ENCODE peak calls at places on chromosomes 4 and X, in six cellular contexts. B is EL; H is NCI-H1092 treated with DMSO at 0.1 percent for 48 hours; Q is effector memory CD8-positive, alpha-beta T cell; J is KBM-7; N is tibial artery. Y is an unnamed sample.

GRCh38 chrX:53251307-53251706 is 26.3 kb upstream of the KDM5C start:
- DNase-seq in B (peak), H (no peak), Q (no peak), J (no peak), N (no peak), Y (no peak)

GRCh38 chr4:126448093-126448820 is 1133.5 kb downstream of the FAT4 start:
- DNase-seq in B (no peak), H (no peak), Q (no peak), J (no peak), N (no peak), Y (no peak)

GRCh38 chr4:10085828-10086505 is 30.6 kb downstream of the WDR1 start:
- DNase-seq in B (no peak), H (no peak), Q (no peak), J (no peak), N (no peak), Y (no peak)

GRCh38 chr4:687048-687974 is 1.6 kb downstream of the SLC49A3 start:
- DNase-seq in B (peak), H (no peak), Q (no peak), J (no peak), N (peak), Y (no peak)

GRCh38 chr4:6287017-6287788 is 17.6 kb downstream of the WFS1 start:
- DNase-seq in B (no peak), H (no peak), Q (no peak), J (no peak), N (no peak), Y (no peak)

GRCh38 chrX:4710618-4711433 is 997.4 kb upstream of the PRKX start:
- DNase-seq in B (no peak), H (no peak), Q (no peak), J (peak), N (no peak), Y (peak)

GRCh38 chr4:40621592-40622512 is 7.8 kb downstream of the RBM47 start:
- DNase-seq in B (peak), H (no peak), Q (no peak), J (peak), N (peak), Y (no peak)

GRCh38 chr4:80788798-80789197 is 241.7 kb upstream of the BMP3 start:
- DNase-seq in B (no peak), H (no peak), Q (no peak), J (no peak), N (no peak), Y (no peak)

GRCh38 chr4:20916106-20916505 is 215.8 kb downstream of the PACRGL start:
- DNase-seq in B (no peak), H (no peak), Q (peak), J (no peak), N (no peak), Y (no peak)

GRCh38 chr4:160562661-160563060 is 1459.8 kb downstream of the RAPGEF2 start:
- DNase-seq in B (no peak), H (no peak), Q (no peak), J (no peak), N (no peak), Y (no peak)

GRCh38 chr4:96429657-96430056 is 589.8 kb downstream of the PDHA2 start:
- DNase-seq in B (no peak), H (no peak), Q (no peak), J (no peak), N (no peak), Y (no peak)

GRCh38 chrX:97021680-97022079 is 138.0 kb downstream of the RPA4 start:
- DNase-seq in B (peak), H (no peak), Q (no peak), J (peak), N (no peak), Y (no peak)

GRCh38 chr4:72326692-72327632 is 242.1 kb downstream of the ADAMTS3 start:
- DNase-seq in B (peak), H (peak), Q (no peak), J (peak), N (no peak), Y (peak)

GRCh38 chrX:87664381-87664780 is 146.8 kb downstream of the KLHL4 start:
- DNase-seq in B (no peak), H (no peak), Q (no peak), J (peak), N (no peak), Y (no peak)

GRCh38 chr4:169492436-169493163 is 119.8 kb downstream of the NEK1 start:
- DNase-seq in B (peak), H (peak), Q (peak), J (peak), N (no peak), Y (peak)

GRCh38 chr4:76611164-76611563 is 176.1 kb downstream of the SHROOM3 start:
- DNase-seq in B (peak), H (no peak), Q (no peak), J (no peak), N (no peak), Y (no peak)

GRCh38 chr4:174266416-174266815 is 17.1 kb downstream of the FBXO8 start:
- DNase-seq in B (no peak), H (no peak), Q (no peak), J (no peak), N (no peak), Y (no peak)

GRCh38 chr4:144410230-144410783 is 235.6 kb upstream of the HHIP start:
- DNase-seq in B (no peak), H (no peak), Q (no peak), J (no peak), N (no peak), Y (no peak)

GRCh38 chrX:109472939-109473713 is 8.8 kb downstream of the GUCY2F start:
- DNase-seq in B (peak), H (no peak), Q (no peak), J (peak), N (no peak), Y (no peak)

GRCh38 chrX:3184176-3184930 is 143.1 kb downstream of the ARSF start:
- DNase-seq in B (peak), H (no peak), Q (no peak), J (no peak), N (peak), Y (no peak)

GRCh38 chr4:23022032-23022431 is 329.3 kb downstream of the GBA3 start:
- DNase-seq in B (peak), H (no peak), Q (no peak), J (no peak), N (no peak), Y (no peak)

GRCh38 chr4:155062948-155063347 is 145.5 kb upstream of the NPY2R start:
- DNase-seq in B (no peak), H (no peak), Q (no peak), J (no peak), N (no peak), Y (no peak)

GRCh38 chrX:72128881-72129280 is 2.8 kb downstream of the RTL5 start:
- DNase-seq in B (peak), H (peak), Q (no peak), J (peak), N (no peak), Y (peak)

GRCh38 chrX:34382416-34382815 is 250.3 kb upstream of the FAM47A start:
- DNase-seq in B (peak), H (no peak), Q (no peak), J (no peak), N (no peak), Y (no peak)

GRCh38 chrX:125577479-125577878 is 257.8 kb downstream of the TEX13C start:
- DNase-seq in B (no peak), H (no peak), Q (no peak), J (no peak), N (no peak), Y (no peak)

GRCh38 chr4:55819634-55820033 is at the start of gene EXOC1L:
- DNase-seq in B (peak), H (no peak), Q (no peak), J (peak), N (no peak), Y (no peak)

GRCh38 chr4:107050525-107051135 is 14.5 kb upstream of the DKK2 start:
- DNase-seq in B (peak), H (peak), Q (no peak), J (peak), N (no peak), Y (no peak)

Y was measured in NCI-H345.